ENCODE peak calls at places on chromosomes 7 and 10, in nine cellular contexts. N, M, J, S, Z, G, F, I and Q are unnamed samples.

GRCh38 chr10:4662576-4663161 is 163.3 kb upstream of the AKR1E2 start:
- DNase-seq in I (no peak), Z (no peak), S (no peak), N (no peak), M (no peak), G (no peak), F (peak), J (no peak), Q (peak)

GRCh38 chr10:119153661-119154060 is 11.9 kb downstream of the SFXN4 start:
- DNase-seq in Z (no peak), F (no peak), G (no peak), S (no peak), J (no peak), N (no peak), M (no peak), I (no peak), Q (no peak)

GRCh38 chr7:100483101-100483727 is 513 bp upstream of the NYAP1 start:
- DNase-seq in N (peak), J (peak), M (peak), F (peak), Z (peak), I (peak), G (peak), S (peak), Q (no peak)

GRCh38 chr7:30750574-30751256 is 1.2 kb upstream of the INMT start:
- DNase-seq in N (peak), J (peak), Z (peak), F (peak), M (peak), I (peak), G (peak), S (no peak), Q (no peak)

GRCh38 chr10:49568235-49568634 is 29.3 kb upstream of the ERCC6 start:
- DNase-seq in S (no peak), I (no peak), J (peak), G (no peak), Z (no peak), M (no peak), F (no peak), N (no peak), Q (no peak)

GRCh38 chr10:59708816-59709471 is 706 bp downstream of the SLC16A9 start:
- DNase-seq in S (no peak), Z (peak), J (no peak), I (peak), M (peak), F (peak), N (peak), G (peak), Q (peak)

GRCh38 chr7:82413237-82413636 is 30.3 kb downstream of the CACNA2D1 start:
- DNase-seq in J (no peak), I (no peak), F (peak), S (no peak), G (no peak), Z (no peak), N (no peak), M (peak), Q (no peak)

GRCh38 chr7:104482362-104483042 is 154.1 kb downstream of the LHFPL3 start:
- DNase-seq in F (no peak), J (no peak), M (no peak), S (peak), N (peak), I (no peak), Z (no peak), G (no peak), Q (no peak)

DNA sequence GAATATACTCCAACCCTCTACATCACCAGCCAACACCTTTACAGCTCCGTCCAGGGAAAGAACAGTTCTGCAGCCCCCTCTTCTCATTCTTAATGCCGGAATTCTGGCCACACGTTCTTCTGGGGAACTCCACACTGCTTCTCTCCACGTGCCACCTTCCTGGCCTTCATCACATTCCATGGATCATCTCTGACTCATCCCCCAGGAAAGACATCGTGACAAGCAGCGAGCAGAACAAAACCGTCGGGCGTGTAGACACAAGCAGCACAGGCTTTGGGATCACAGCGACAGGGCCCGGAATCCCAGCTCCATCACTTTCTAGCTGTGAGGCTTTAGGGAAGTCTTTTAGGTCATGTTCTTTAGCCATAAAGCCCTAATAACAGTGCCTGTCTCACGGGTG is 590.3 kb upstream of the FOXK1 start:
- DNase-seq in I (no peak), M (no peak), S (no peak), N (no peak), Z (no peak), F (no peak), G (no peak), J (no peak), Q (peak)
- H3K27ac ChIP-seq in I (no peak), M (no peak), S (no peak), N (no peak), Z (no peak), F (no peak), G (no peak), J (no peak), Q (no peak)

GRCh38 chr10:110207805-110208613 is 604 bp downstream of the MXI1 start:
- DNase-seq in N (peak), J (peak), Z (peak), I (no peak), G (peak), S (peak), M (peak), F (peak), Q (no peak)

GRCh38 chr10:110206988-110207804 is at the start of gene MXI1:
- DNase-seq in Z (peak), G (peak), I (peak), N (peak), J (peak), F (peak), S (peak), M (peak), Q (peak)

GRCh38 chr10:110209399-110209925 is 2.1 kb downstream of the MXI1 start:
- DNase-seq in J (peak), N (peak), G (peak), F (no peak), I (peak), S (peak), Z (peak), M (peak), Q (peak)

GRCh38 chr10:110209926-110210662 is 2.7 kb downstream of the MXI1 start:
- DNase-seq in F (peak), G (peak), Z (peak), J (peak), N (peak), S (peak), I (peak), M (peak), Q (no peak)

DNA sequence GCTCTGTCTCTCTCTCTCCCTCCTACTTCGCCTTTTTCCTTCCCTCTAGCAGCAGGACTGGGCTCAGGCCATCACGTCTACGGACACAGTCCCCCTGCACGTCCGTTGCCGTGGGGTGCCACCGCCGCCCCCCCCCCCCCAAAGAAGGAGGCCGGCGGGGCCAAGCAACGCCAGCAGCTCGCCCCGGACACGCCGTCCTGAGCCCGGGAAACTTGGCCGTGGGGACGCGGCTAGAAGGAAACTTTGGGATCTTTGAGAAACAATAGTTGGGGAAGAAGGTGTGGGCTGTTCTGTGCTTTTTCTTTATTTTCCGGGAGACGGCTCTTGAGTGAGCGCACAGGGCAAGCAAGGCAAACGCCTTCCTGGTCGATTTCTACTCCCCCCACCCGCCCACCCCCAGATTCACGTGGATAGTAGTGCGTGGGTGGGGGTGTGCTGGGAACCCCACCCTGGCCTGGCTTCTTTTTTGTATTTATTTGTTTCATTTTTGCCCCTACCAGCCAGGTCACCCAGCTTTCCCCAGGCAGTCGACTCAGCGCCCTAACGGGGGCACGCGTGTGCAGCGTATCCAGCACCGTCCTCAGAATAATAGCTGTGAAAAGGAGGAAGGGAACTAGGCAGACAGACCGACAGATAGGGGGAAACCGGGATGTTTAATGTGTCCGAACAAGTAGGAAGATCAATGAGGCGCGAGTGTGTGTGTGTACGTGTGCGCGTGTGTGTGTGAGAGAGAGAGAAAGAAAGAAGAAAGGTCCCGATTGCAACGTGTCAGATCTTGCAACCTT is 1.4 kb downstream of the MXI1 start:
- DNase-seq in G (no peak), Z (peak), S (peak), J (peak), M (peak), N (peak), I (no peak), F (peak), Q (no peak)
- H3K27ac ChIP-seq in G (peak), Z (peak), S (peak), J (peak), M (peak), N (peak), I (peak), F (peak), Q (peak)

GRCh38 chr7:28411876-28412662 is at the start of gene CREB5:
- DNase-seq in S (no peak), G (no peak), F (peak), N (no peak), I (no peak), J (peak), Z (peak), M (no peak), Q (no peak)
- H3K27ac ChIP-seq in S (no peak), G (no peak), F (peak), N (no peak), I (no peak), J (no peak), Z (no peak), M (no peak), Q (no peak)

DNA sequence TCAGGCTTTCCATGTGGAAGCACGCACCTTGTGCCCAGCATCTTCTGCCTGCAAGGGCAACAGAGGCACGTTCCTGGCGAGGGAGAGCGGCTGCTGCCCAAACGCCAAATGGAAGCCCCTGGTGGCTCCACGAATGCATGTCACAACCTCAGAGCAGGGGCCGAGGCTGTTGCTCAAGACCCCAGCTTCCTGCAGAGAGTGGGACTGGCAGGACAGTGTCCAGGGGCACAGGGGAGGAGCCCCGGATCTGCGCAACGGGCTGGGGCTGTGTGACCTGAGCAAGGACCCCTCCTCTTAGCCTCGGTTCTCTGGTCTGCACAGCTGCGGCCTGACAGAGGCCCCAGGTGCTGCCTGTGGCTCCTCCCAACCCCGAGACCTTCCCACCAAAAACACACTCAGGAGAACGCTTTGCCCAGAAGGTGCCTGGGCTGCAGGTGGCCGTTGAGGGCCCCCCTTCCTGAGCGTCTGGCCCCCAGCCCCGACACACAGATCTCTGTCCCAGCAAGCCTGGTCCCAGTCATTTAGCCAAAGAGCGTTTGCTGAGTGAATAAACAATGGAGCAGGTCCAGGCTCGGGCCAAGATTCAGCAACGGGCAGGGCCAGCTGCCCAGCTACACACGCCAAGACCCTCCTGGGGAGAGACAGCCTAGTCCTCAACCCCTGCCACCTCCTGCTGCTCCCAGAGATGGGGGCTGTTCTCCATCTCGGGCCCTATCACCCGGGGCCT is 1.2 kb downstream of the MICALL2 start:
- DNase-seq in F (no peak), N (no peak), G (no peak), I (no peak), S (no peak), J (no peak), Z (no peak), M (no peak), Q (no peak)
- H3K27ac ChIP-seq in F (peak), N (peak), G (peak), I (no peak), S (no peak), J (peak), Z (peak), M (peak), Q (peak)

GRCh38 chr10:72794260-72794659 is 99.3 kb upstream of the OIT3 start:
- DNase-seq in M (no peak), J (peak), F (no peak), I (no peak), G (no peak), Z (no peak), N (no peak), S (no peak), Q (no peak)
- H3K27ac ChIP-seq in M (no peak), J (no peak), F (no peak), I (no peak), G (no peak), Z (no peak), N (no peak), S (no peak), Q (no peak)

GRCh38 chr10:79196470-79197461 is 128.0 kb downstream of the ZMIZ1 start:
- DNase-seq in G (peak), M (peak), N (peak), F (peak), S (peak), I (peak), J (peak), Z (peak), Q (no peak)
- H3K27ac ChIP-seq in G (no peak), M (no peak), N (peak), F (no peak), S (no peak), I (no peak), J (peak), Z (no peak), Q (no peak)

GRCh38 chr10:62543981-62544380 is 169.8 kb downstream of the ZNF365 start:
- DNase-seq in N (no peak), G (no peak), F (no peak), I (no peak), S (no peak), Z (no peak), J (no peak), M (no peak), Q (no peak)

GRCh38 chr10:62543566-62543965 is 169.4 kb downstream of the ZNF365 start:
- DNase-seq in N (no peak), S (no peak), F (no peak), Z (no peak), G (no peak), M (no peak), I (no peak), J (no peak), Q (no peak)

GRCh38 chr10:62545155-62545554 is 171.0 kb downstream of the ZNF365 start:
- DNase-seq in M (no peak), J (no peak), N (no peak), Z (no peak), F (no peak), S (no peak), I (no peak), G (no peak), Q (no peak)

GRCh38 chr10:62541811-62542210 is 167.6 kb downstream of the ZNF365 start:
- DNase-seq in F (no peak), N (no peak), M (peak), I (no peak), S (no peak), Z (no peak), G (peak), J (no peak), Q (no peak)

GRCh38 chr10:62540389-62540788 is 166.2 kb downstream of the ZNF365 start:
- DNase-seq in Z (no peak), G (no peak), M (no peak), F (no peak), J (no peak), I (no peak), S (no peak), N (no peak), Q (no peak)
- H3K27ac ChIP-seq in Z (no peak), G (peak), M (no peak), F (peak), J (no peak), I (no peak), S (no peak), N (no peak), Q (no peak)

DNA sequence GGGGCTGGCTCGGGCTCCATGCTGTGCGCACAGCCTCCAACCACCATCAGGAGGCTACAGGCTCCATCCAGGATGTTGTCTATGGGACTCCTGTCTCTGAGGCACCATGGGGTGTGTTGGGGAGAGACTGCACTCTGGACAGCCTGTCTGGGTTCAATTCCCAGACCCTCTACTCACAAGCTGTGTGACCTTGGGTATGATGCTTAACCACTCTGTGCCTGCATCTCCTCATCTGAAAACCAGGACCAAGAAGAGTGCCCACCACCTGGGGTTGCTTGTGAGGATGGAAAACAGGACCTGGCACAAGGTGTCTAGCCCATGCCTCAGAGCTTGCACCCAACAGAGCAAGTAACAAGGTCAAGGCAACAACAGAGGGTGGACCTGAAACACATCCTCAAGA is 109.8 kb downstream of the KCNMA1 start:
- DNase-seq in F (no peak), S (no peak), G (no peak), I (no peak), J (no peak), Z (no peak), M (no peak), N (no peak), Q (no peak)
- H3K27ac ChIP-seq in F (no peak), S (no peak), G (no peak), I (no peak), J (no peak), Z (no peak), M (no peak), N (no peak), Q (no peak)

GRCh38 chr7:44969049-44969700 is 9.6 kb downstream of the MYO1G start:
- DNase-seq in N (no peak), S (no peak), G (no peak), J (no peak), M (no peak), I (peak), Z (no peak), F (no peak), Q (no peak)
- H3K27ac ChIP-seq in N (no peak), S (no peak), G (no peak), J (no peak), M (no peak), I (no peak), Z (no peak), F (no peak), Q (no peak)

DNA sequence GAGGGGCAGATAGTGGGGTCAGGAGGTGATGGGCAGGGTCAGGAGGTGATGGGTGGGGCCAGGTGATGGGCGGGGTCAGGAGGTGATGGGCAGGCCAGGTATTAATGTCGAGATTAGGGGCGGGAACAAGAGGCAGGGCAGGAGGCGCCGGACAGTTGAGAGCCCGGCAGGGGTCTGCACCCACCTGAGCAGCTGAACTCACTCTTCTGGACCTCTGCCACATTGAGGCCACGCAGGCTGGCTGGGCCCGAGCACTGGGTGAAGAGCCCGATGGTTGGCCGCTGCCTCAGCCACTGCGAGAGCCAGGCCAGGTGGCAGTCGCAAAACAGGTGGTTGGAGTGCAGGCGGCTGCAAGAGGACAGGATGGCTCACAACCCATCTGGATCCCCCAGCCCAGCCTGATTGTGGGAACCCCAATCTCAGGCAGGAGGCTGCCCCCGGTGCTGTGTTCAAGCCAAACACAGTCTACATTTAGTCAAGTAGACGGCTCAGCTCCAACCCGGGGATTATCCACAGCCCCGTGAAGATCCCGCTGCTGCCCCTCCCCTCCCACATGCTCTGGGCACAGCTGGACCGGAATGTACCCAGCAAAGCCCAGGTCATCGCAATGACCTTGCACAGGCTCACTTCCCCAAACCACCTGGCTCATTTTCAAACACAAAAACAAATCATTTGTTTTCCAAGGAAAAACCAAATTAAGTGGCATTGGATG is 122.3 kb downstream of the SLIT1 start:
- DNase-seq in M (no peak), F (no peak), I (peak), S (no peak), J (no peak), N (no peak), G (no peak), Z (no peak), Q (no peak)
- H3K27ac ChIP-seq in M (no peak), F (no peak), I (no peak), S (no peak), J (no peak), N (peak), G (no peak), Z (no peak), Q (no peak)